ENCODE peak calls at places on chromosomes 7 and 10, in four cellular contexts. I is K562, C is HCT116, L is H1. X is an unnamed sample.

GRCh38 chr10:121593676-121594075 is 4.6 kb downstream of the FGFR2 start:
- DNase-seq in I (no peak), C (no peak), L (no peak), X (no peak)

GRCh38 chr10:119025336-119025735 is 4.2 kb upstream of the NANOS1 start:
- DNase-seq in I (no peak), C (no peak), L (no peak), X (no peak)

GRCh38 chr7:80942261-80943041 is 23.6 kb upstream of the SEMA3C start:
- DNase-seq in I (no peak), C (peak), L (no peak), X (no peak)

GRCh38 chr7:83934118-83934734 is 260.4 kb downstream of the SEMA3A start:
- DNase-seq in I (no peak), C (no peak), L (no peak), X (no peak)

GRCh38 chr7:140260767-140261486 is 84.1 kb upstream of the KDM7A start:
- DNase-seq in I (no peak), C (no peak), L (no peak), X (no peak)

GRCh38 chr7:25995893-25996529 is 156.0 kb upstream of the NFE2L3 start:
- DNase-seq in I (no peak), C (peak), L (no peak), X (no peak)

GRCh38 chr10:122515588-122516231 is 44.8 kb upstream of the DMBT1 start:
- DNase-seq in I (no peak), C (no peak), L (no peak), X (no peak)

GRCh38 chr7:25557379-25557916 is 329.2 kb upstream of the NPVF start:
- DNase-seq in I (no peak), C (no peak), L (no peak), X (no peak)

GRCh38 chr7:103598326-103598905 is 152.4 kb upstream of the SLC26A5 start:
- DNase-seq in I (no peak), C (no peak), L (no peak), X (no peak)

GRCh38 chr7:3164363-3164762 is 120.7 kb upstream of the CARD11 start:
- DNase-seq in I (no peak), C (no peak), L (no peak), X (no peak)

GRCh38 chr7:32618987-32619386 is 123.7 kb downstream of the AVL9 start:
- DNase-seq in I (no peak), C (no peak), L (no peak), X (no peak)

GRCh38 chr10:129483427-129484010 is 16.5 kb downstream of the MGMT start:
- DNase-seq in I (no peak), C (no peak), L (no peak), X (no peak)

GRCh38 chr7:156423876-156424275 is 216.7 kb upstream of the RNF32 start:
- DNase-seq in I (no peak), C (no peak), L (no peak), X (no peak)

GRCh38 chr7:30062587-30062986 is 34.4 kb downstream of the PLEKHA8 start:
- DNase-seq in I (peak), C (peak), L (no peak), X (no peak)

GRCh38 chr7:82211333-82211732 is 232.2 kb downstream of the CACNA2D1 start:
- DNase-seq in I (no peak), C (no peak), L (no peak), X (no peak)

GRCh38 chr7:152894295-152895170 is 135.0 kb downstream of the ACTR3B start:
- DNase-seq in I (peak), C (no peak), L (peak), X (no peak)

GRCh38 chr10:67665491-67665890 is 30.5 kb downstream of the CTNNA3 start:
- DNase-seq in I (no peak), C (peak), L (no peak), X (no peak)

GRCh38 chr7:54542920-54543539 is 855 bp downstream of the VSTM2A start:
- DNase-seq in I (no peak), C (no peak), L (no peak), X (no peak)

GRCh38 chr7:114852275-114852674 is 69.6 kb upstream of the MDFIC start:
- DNase-seq in I (no peak), C (no peak), L (no peak), X (no peak)

GRCh38 chr7:114854369-114854768 is 67.5 kb upstream of the MDFIC start:
- DNase-seq in I (no peak), C (peak), L (no peak), X (no peak)

GRCh38 chr7:114853189-114853588 is 68.7 kb upstream of the MDFIC start:
- DNase-seq in I (no peak), C (no peak), L (no peak), X (no peak)

GRCh38 chr7:114856625-114857024 is 65.3 kb upstream of the MDFIC start:
- DNase-seq in I (no peak), C (no peak), L (no peak), X (no peak)

DNA sequence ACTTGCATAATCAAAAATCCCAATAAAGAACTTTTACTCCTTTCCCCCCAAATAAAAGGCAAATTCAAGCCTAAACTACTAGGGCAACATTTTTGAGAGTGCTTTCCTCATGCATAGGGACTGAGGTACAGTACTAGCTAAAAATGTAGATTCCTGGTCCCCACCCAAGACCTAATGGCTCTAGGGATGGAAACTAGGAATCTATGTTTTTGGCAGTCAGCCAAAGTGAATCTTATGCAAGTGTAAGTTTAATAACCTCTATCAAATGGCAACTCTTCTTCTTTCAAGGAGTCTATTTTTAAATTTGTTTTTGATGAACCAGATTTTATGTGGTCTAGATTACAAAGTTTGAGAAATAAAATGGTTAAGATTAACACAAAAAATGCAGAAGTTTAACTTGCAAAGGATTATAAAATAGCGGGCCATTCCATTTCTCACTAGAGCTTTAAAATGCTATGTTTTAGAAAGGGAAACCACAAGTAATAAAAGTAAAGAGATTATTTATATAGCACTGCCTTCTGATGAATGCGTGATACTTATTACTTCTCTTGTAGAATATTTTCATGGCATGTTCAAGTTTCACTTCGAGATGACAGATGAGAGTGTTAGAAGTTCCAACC is 70.4 kb upstream of the MDFIC start:
- DNase-seq in I (no peak), C (no peak), L (no peak), X (no peak)
- TF ChIP-seq EGR1 in I (no peak), C (no peak), L (no peak), X (no peak)

GRCh38 chr10:102503264-102504178 is at the start of gene SUFU:
- DNase-seq in I (peak), C (peak), L (peak), X (peak)

GRCh38 chr10:102505462-102506115 is 1.8 kb downstream of the SUFU start:
- DNase-seq in I (no peak), C (no peak), L (no peak), X (no peak)

GRCh38 chr10:102502337-102503151 is at the start of gene ACTR1A:
- DNase-seq in I (peak), C (peak), L (peak), X (peak)

GRCh38 chr10:102504976-102505300 is 1.2 kb downstream of the SUFU start:
- DNase-seq in I (no peak), C (no peak), L (no peak), X (no peak)

DNA sequence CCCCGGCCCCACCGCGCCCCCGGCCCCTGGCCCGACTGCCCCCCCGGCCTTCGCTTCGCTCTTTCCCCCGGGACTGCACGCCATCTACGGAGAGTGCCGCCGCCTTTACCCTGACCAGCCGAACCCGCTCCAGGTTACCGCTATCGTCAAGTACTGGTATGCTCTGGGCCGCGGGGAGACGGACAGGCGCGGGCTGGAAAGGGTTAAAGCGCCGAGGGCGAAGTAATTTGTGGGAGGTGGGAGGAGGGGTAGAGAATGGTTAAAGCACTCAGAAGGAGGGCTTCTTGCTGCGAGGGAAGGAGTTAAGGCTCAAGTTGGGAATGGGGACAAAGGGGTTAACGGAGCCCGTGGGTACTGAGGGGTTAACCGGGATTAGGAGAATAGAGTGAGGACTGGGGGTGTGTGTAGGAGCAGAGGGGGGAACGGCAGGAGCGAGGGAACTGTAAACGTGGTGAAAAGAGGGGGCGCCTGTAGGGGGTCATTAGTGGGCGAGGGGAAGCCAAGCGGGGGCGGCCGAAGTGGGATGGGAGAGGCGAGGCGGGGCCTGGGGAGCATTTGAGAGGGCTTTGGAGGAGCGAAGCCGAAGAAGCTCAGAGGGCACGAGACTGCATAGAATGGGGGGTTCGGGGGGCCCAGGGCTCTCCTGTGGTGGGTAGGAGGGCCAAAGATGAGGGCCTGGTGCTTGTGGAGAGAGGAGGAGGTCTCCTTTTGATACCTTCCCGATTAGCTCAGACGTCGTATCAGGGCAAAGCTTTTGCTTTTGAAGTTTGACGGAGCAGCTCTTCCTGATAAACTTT is 605 bp downstream of the SUFU start:
- DNase-seq in I (peak), C (no peak), L (peak), X (no peak)
- TF ChIP-seq EGR1 in I (peak), C (no peak), L (peak), X (no peak)

GRCh38 chr10:90229486-90229885 is 528.1 kb downstream of the KIF20B start:
- DNase-seq in I (no peak), C (no peak), L (no peak), X (no peak)

GRCh38 chr10:90227786-90228185 is 526.4 kb downstream of the KIF20B start:
- DNase-seq in I (no peak), C (no peak), L (no peak), X (no peak)

GRCh38 chr10:90226526-90226925 is 525.1 kb downstream of the KIF20B start:
- DNase-seq in I (no peak), C (no peak), L (no peak), X (no peak)

GRCh38 chr10:90224791-90225566 is 523.6 kb downstream of the KIF20B start:
- DNase-seq in I (no peak), C (no peak), L (no peak), X (no peak)

GRCh38 chr10:90227259-90227658 is 525.9 kb downstream of the KIF20B start:
- DNase-seq in I (no peak), C (peak), L (no peak), X (no peak)
- TF ChIP-seq EGR1 in I (no peak), C (peak), L (no peak), X (no peak)

DNA sequence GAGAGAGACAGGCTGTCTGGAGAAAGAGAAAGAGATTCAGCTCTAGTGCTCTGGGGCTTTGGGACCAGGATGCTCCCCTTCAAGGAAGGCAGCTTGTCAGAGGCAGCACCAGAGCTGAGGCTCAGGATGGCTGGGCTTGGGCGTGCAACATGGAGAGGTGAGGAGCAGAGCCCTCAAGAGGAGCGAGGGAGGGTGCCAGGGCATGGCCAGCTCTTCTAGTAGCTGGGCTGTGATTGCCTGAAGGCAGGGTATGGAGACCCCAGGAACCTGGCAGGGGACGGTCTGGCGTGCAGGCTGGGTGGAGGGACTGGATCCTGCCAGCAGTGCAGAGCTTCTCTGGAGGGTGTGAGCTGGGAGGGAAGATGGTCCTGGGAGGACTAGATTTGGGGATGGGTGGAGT is 40.2 kb downstream of the ANTXRL start:
- DNase-seq in I (no peak), C (no peak), L (no peak), X (no peak)
- TF ChIP-seq EGR1 in I (no peak), C (no peak), L (no peak), X (no peak)

GRCh38 chr7:21427861-21428641 is at the start of gene SP4:
- DNase-seq in I (peak), C (peak), L (peak), X (peak)
- TF ChIP-seq EGR1 in I (peak), C (no peak), L (peak), X (peak)

DNA sequence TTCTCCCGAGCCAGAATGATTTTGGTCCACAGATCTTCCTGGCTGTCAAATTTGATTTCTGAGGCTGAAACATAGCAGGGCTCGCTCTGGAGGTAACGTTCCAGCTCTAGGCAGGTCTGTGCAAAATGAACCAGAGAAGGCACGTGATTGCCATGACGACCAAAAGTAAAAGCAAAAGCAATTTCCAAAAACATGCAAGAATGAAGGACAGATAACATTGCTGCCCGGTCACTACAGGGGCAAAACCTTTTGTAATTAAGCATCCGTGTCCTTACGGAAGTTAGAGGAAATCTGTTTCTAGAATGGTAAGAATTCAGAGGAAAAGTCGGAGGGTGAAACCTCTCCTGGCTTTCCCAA is 2.9 kb downstream of the KLF6 start:
- DNase-seq in I (no peak), C (no peak), L (no peak), X (no peak)
- TF ChIP-seq EGR1 in I (no peak), C (no peak), L (no peak), X (no peak)